ENCODE peak calls at places on chromosomes 5 and 9, in six cellular contexts. T is stimulated activated effector memory CD8-positive, alpha-beta T cell treated with anti-CD3 and anti-CD28 coated beads, Interleukin-12 subunit alpha, Interleukin-12 subunit beta, amount 100 ng/mL, for 72 hours; X is GM13976; B is LoVo; Q is activated CD4-positive, alpha-beta memory T cell treated with anti-CD3 and anti-CD28 coated beads for 36 hours; P is epithelial cell of proximal tubule. F is an unnamed sample.

GRCh38 chr5:124111886-124112285 is 599.9 kb downstream of the CSNK1G3 start:
- DNase-seq in T (no peak), X (no peak), B (no peak), Q (no peak), P (peak), F (no peak)

GRCh38 chr5:55715519-55716078 is 3.5 kb upstream of the SLC38A9 start:
- DNase-seq in T (no peak), X (no peak), B (no peak), Q (no peak), P (no peak), F (no peak)

GRCh38 chr5:125552486-125552885 is 806.0 kb upstream of the ZNF608 start:
- DNase-seq in T (no peak), X (no peak), B (no peak), Q (no peak), P (no peak), F (no peak)

GRCh38 chr5:39826051-39826450 is 401.3 kb upstream of the DAB2 start:
- DNase-seq in T (no peak), X (no peak), B (no peak), Q (no peak), P (no peak), F (no peak)

GRCh38 chr5:42612997-42613396 is 143.6 kb upstream of the CCDC152 start:
- DNase-seq in T (no peak), X (no peak), B (no peak), Q (no peak), P (no peak), F (no peak)

GRCh38 chr9:92463989-92464388 is 18.3 kb downstream of the ASPN start:
- DNase-seq in T (no peak), X (no peak), B (no peak), Q (no peak), P (peak), F (no peak)

GRCh38 chr9:37061763-37062162 is 27.7 kb upstream of the PAX5 start:
- DNase-seq in T (no peak), X (no peak), B (peak), Q (no peak), P (no peak), F (peak)

GRCh38 chr9:137967280-137967943 is 89.8 kb downstream of the CACNA1B start:
- DNase-seq in T (no peak), X (peak), B (no peak), Q (no peak), P (no peak), F (no peak)

GRCh38 chr9:40909821-40910220 is 218.7 kb downstream of the FOXD4L6 start:
- DNase-seq in T (no peak), X (no peak), B (no peak), Q (no peak), P (no peak), F (no peak)

GRCh38 chr5:21693591-21693990 is 1159.6 kb downstream of the CDH12 start:
- DNase-seq in T (no peak), X (no peak), B (no peak), Q (no peak), P (no peak), F (no peak)

GRCh38 chr9:76032652-76033373 is 142.3 kb downstream of the PCSK5 start:
- DNase-seq in T (no peak), X (no peak), B (no peak), Q (no peak), P (no peak), F (no peak)

GRCh38 chr5:140821375-140822280 is at the start of gene PCDHA5:
- DNase-seq in T (peak), X (no peak), B (no peak), Q (peak), P (no peak), F (peak)

GRCh38 chr5:98750693-98751092 is 22.8 kb upstream of the RGMB start:
- DNase-seq in T (no peak), X (no peak), B (peak), Q (no peak), P (no peak), F (no peak)

GRCh38 chr9:109903515-109904138 is 123.6 kb downstream of the PALM2AKAP2 start:
- DNase-seq in T (peak), X (peak), B (peak), Q (peak), P (no peak), F (peak)

GRCh38 chr9:91207889-91208651 is 153.6 kb downstream of the AUH start:
- DNase-seq in T (peak), X (peak), B (no peak), Q (peak), P (no peak), F (peak)

GRCh38 chr5:137621861-137622823 is 113.7 kb downstream of the KLHL3 start:
- DNase-seq in T (no peak), X (no peak), B (no peak), Q (no peak), P (no peak), F (no peak)

GRCh38 chr5:158060216-158060615 is 201.3 kb upstream of the CLINT1 start:
- DNase-seq in T (no peak), X (no peak), B (no peak), Q (no peak), P (no peak), F (no peak)

GRCh38 chr9:124358617-124359016 is 56.6 kb downstream of the PSMB7 start:
- DNase-seq in T (no peak), X (no peak), B (no peak), Q (no peak), P (no peak), F (no peak)

GRCh38 chr5:59418766-59419165 is 474.8 kb downstream of the PDE4D start:
- DNase-seq in T (no peak), X (no peak), B (peak), Q (no peak), P (no peak), F (no peak)

GRCh38 chr5:169826618-169827017 is 153.7 kb downstream of the INSYN2B start:
- DNase-seq in T (no peak), X (no peak), B (no peak), Q (no peak), P (no peak), F (no peak)

GRCh38 chr5:50667079-50667652 is 729 bp downstream of the PARP8 start:
- DNase-seq in T (no peak), X (peak), B (peak), Q (no peak), P (no peak), F (peak)

GRCh38 chr9:33921967-33922895 is 105.3 kb downstream of the UBE2R2 start:
- DNase-seq in T (no peak), X (no peak), B (no peak), Q (peak), P (no peak), F (no peak)

GRCh38 chr9:73037613-73038012 is 84.8 kb upstream of the ALDH1A1 start:
- DNase-seq in T (no peak), X (no peak), B (no peak), Q (no peak), P (no peak), F (no peak)

GRCh38 chr5:4651811-4652565 is 488.1 kb upstream of the ADAMTS16 start:
- DNase-seq in T (no peak), X (no peak), B (no peak), Q (no peak), P (peak), F (no peak)

GRCh38 chr9:18325337-18326011 is 148.5 kb upstream of the ADAMTSL1 start:
- DNase-seq in T (no peak), X (no peak), B (no peak), Q (no peak), P (no peak), F (no peak)

GRCh38 chr9:131259432-131259885 is 16.9 kb downstream of the FAM78A start:
- DNase-seq in T (no peak), X (no peak), B (no peak), Q (no peak), P (no peak), F (no peak)

F was measured in NCI-H460.